ENCODE peak calls at places on chromosomes 3 and 15, in six cellular contexts. O, N, C, X, K and H are unnamed samples.

GRCh38 chr3:72810063-72810462 is 38.2 kb downstream of the SHQ1 start:
- DNase-seq in O (peak; percentile 71), N (no peak), C (no peak), X (no peak), K (no peak), H (no peak)

GRCh38 chr3:161171113-161171512 is 50.0 kb upstream of the NMD3 start:
- DNase-seq in O (peak; percentile 84), N (no peak), C (no peak), X (no peak), K (no peak), H (peak; percentile 38)

GRCh38 chr3:173411288-173412064 is 13.9 kb downstream of the NLGN1 start:
- DNase-seq in O (peak; percentile 80), N (no peak), C (peak; percentile 9), X (no peak), K (peak; percentile 4), H (peak; percentile 38)

GRCh38 chr15:52071570-52071969 is 41.0 kb downstream of the BCL2L10 start:
- DNase-seq in O (no peak), N (no peak), C (peak; percentile 52), X (no peak), K (no peak), H (no peak)

GRCh38 chr15:70597056-70597603 is 166.2 kb downstream of the UACA start:
- DNase-seq in O (no peak), N (no peak), C (peak; percentile 46), X (no peak), K (no peak), H (no peak)

GRCh38 chr3:46987485-46988401 is 8.3 kb downstream of the NBEAL2 start:
- DNase-seq in O (peak; percentile 65), N (no peak), C (no peak), X (peak; percentile 63), K (peak; percentile 98), H (peak; percentile 94)

GRCh38 chr3:9695322-9695721 is 8.3 kb upstream of the CPNE9 start:
- DNase-seq in O (no peak), N (no peak), C (no peak), X (no peak), K (no peak), H (no peak)

GRCh38 chr3:43036621-43037331 is 57.7 kb downstream of the GASK1A start:
- DNase-seq in O (no peak), N (no peak), C (no peak), X (peak; percentile 4), K (no peak), H (no peak)

GRCh38 chr3:174208161-174208560 is 651.0 kb upstream of the NAALADL2 start:
- DNase-seq in O (no peak), N (no peak), C (no peak), X (no peak), K (no peak), H (no peak)

GRCh38 chr3:36944012-36944640 is 728 bp downstream of the TRANK1 start:
- DNase-seq in O (peak; percentile 61), N (peak; percentile 44), C (no peak), X (no peak), K (no peak), H (peak; percentile 42)

GRCh38 chr3:36943601-36944000 is 1.3 kb downstream of the TRANK1 start:
- DNase-seq in O (no peak), N (no peak), C (no peak), X (no peak), K (no peak), H (no peak)

GRCh38 chr3:36945326-36945980 is 599 bp upstream of the TRANK1 start:
- DNase-seq in O (no peak), N (no peak), C (no peak), X (no peak), K (no peak), H (no peak)

GRCh38 chr3:36942632-36943248 is 2.1 kb downstream of the TRANK1 start:
- DNase-seq in O (no peak), N (no peak), C (no peak), X (no peak), K (no peak), H (no peak)

GRCh38 chr3:36944641-36945270 is at the start of gene TRANK1:
- DNase-seq in O (peak; percentile 35), N (peak; percentile 18), C (no peak), X (no peak), K (no peak), H (peak; percentile 26)
- TF ChIP-seq POLR2A in O (no peak), N (no peak), C (no peak), X (no peak), K (no peak), H (no peak)

GRCh38 chr15:89429986-89430385 is 66.4 kb downstream of the RHCG start:
- DNase-seq in O (no peak), N (no peak), C (no peak), X (no peak), K (no peak), H (no peak)

GRCh38 chr15:89428246-89428645 is 68.1 kb downstream of the RHCG start:
- DNase-seq in O (no peak), N (no peak), C (no peak), X (no peak), K (no peak), H (no peak)

GRCh38 chr15:89426500-89426899 is 69.9 kb downstream of the RHCG start:
- DNase-seq in O (no peak), N (no peak), C (no peak), X (no peak), K (no peak), H (no peak)

GRCh38 chr15:89430530-89431341 is 65.6 kb downstream of the RHCG start:
- DNase-seq in O (peak; percentile 74), N (peak; percentile 96), C (peak; percentile 49), X (peak; percentile 31), K (peak; percentile 84), H (peak; percentile 74)

GRCh38 chr15:89429023-89429422 is 67.4 kb downstream of the RHCG start:
- DNase-seq in O (no peak), N (no peak), C (no peak), X (no peak), K (peak; percentile 34), H (peak; percentile 62)
- TF ChIP-seq MYC in O (no peak), N (no peak), C (no peak), X (no peak), K (no peak), H (no peak)

GRCh38 chr3:109939817-109940216 is 602.5 kb upstream of the DPPA4 start:
- DNase-seq in O (no peak), N (no peak), C (no peak), X (no peak), K (no peak), H (no peak)
- TF ChIP-seq MAX in O (no peak), N (no peak), C (no peak), X (no peak), K (no peak), H (no peak)

DNA sequence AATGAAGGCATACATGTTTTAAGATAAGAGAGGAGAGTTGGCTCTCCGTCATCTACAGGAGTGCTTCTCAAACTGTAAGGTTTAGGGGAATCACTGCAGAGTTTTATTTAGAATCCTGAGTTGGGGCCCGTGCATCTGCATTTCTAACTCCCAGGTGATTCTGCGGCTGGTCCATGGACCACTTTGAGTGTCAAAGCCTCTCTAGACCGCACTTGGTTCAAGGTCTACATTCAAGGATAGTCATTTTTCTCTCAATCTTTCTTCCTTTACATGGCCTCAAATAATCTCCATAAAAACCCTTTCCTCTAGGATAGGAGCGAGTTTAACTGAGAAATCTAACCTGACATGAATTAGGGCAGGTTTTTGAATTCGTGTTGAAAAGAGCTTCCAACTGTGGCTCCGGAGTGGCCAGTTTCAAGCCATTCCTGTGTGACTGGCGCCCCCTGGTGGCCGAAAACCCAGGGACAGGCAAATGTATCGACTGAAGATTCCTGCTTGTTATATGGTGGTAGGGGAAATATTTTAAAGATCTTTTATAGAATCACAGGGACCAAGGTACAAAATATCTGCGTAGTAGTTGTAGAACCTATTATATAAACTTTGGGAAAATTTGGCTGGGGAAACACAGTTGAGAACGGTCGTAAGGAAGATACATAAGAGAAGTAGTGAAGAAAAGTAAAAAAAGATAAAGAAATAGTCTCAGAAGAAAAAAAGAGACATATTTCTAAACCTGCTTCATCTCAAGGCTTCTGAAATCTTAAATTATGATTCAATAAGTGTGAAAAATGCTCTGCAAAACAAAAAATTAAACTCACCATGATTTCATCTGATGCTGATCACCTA is 11.9 kb downstream of the GABRR3 start:
- DNase-seq in O (peak; percentile 66), N (peak; percentile 43), C (peak; percentile 56), X (no peak), K (peak; percentile 76), H (peak; percentile 79)
- TF ChIP-seq POLR2A in O (no peak), N (no peak), C (no peak), X (no peak), K (no peak), H (no peak)

GRCh38 chr3:37456270-37456708 is 281.9 kb upstream of the LRRFIP2 start:
- DNase-seq in O (no peak), N (no peak), C (no peak), X (no peak), K (no peak), H (peak; percentile 43)

GRCh38 chr3:37456791-37457190 is 282.4 kb upstream of the LRRFIP2 start:
- DNase-seq in O (no peak), N (no peak), C (no peak), X (no peak), K (no peak), H (no peak)

GRCh38 chr3:37462452-37462851 is 288.1 kb upstream of the LRRFIP2 start:
- DNase-seq in O (no peak), N (no peak), C (no peak), X (no peak), K (no peak), H (no peak)

GRCh38 chr3:37457392-37458065 is 283.1 kb upstream of the LRRFIP2 start:
- DNase-seq in O (peak; percentile 6), N (no peak), C (no peak), X (no peak), K (no peak), H (no peak)

DNA sequence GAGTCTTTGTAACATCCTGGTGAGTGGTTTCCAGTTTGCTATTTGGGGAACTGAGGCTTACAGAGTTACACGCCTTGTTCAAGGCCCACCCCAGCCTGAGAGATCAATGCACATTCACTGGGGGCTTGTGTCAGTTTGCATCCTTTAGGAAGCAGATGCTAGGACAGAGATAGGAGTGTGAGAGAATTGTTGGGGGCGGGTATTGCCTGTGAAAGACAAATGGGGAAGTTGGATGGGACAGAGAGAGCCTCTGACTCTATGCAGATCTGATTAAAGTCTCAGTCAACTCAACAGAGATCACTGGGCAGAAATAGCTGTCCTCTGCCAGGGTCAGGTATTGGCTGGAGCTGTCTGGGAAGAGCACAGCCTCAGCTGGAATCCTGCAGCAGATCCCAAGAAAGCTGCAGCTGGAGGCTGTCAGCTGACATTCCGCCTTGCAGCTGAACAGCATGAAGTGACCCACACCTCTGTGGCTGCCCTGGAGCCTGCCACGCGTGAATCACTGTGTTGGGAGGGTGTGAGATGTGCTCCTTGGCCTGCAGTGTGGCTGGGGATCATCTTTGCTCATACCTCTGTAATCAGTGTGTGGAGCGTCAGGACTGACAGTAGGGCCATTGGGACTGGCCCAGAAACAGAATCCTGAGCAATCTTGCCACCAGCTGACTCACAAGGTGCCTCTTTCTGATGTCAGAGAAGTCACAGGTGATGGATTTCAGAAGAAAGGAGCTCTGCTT is 283.9 kb upstream of the LRRFIP2 start:
- DNase-seq in O (no peak), N (no peak), C (no peak), X (no peak), K (peak; percentile 14), H (peak; percentile 37)
- TF ChIP-seq MYC in O (no peak), N (no peak), C (no peak), X (no peak), K (no peak), H (no peak)